ENCODE peak calls at places on chromosomes 2 and 18, in nine cellular contexts. K, I, M, P, O, C, L, Y and R are unnamed samples.

GRCh38 chr2:157727693-157728092 is 99.0 kb upstream of the ACVR1C start:
- DNase-seq in K (no peak), L (no peak), P (no peak), M (no peak), O (no peak), C (no peak), Y (no peak), I (no peak), R (no peak)

GRCh38 chr2:238515411-238515810 is 88.7 kb downstream of the ASB1 start:
- DNase-seq in K (peak; percentile 76), O (no peak), Y (no peak), M (no peak), L (no peak), I (no peak), P (no peak), C (no peak), R (no peak)

GRCh38 chr2:45984896-45985488 is 312.2 kb upstream of the EPAS1 start:
- DNase-seq in I (no peak), K (no peak), Y (peak; percentile 10), L (no peak), O (peak; percentile 27), P (no peak), M (no peak), C (no peak), R (no peak)

GRCh38 chr2:114079366-114080004 is 189.6 kb downstream of the ACTR3 start:
- DNase-seq in Y (no peak), I (no peak), M (no peak), C (no peak), K (no peak), L (no peak), O (no peak), P (no peak), R (no peak)

GRCh38 chr18:62999392-62999791 is 284.1 kb downstream of the PHLPP1 start:
- DNase-seq in O (no peak), L (no peak), P (peak; percentile 24), Y (peak; percentile 90), M (peak; percentile 26), K (peak; percentile 86), C (peak; percentile 83), I (peak; percentile 79), R (no peak)

GRCh38 chr2:154452906-154453493 is 245.5 kb upstream of the KCNJ3 start:
- DNase-seq in O (peak; percentile 1), P (no peak), I (no peak), M (no peak), Y (peak; percentile 24), C (no peak), L (no peak), K (peak; percentile 31), R (no peak)

GRCh38 chr18:57301573-57302230 is 50.7 kb upstream of the ST8SIA3 start:
- DNase-seq in O (no peak), L (no peak), I (no peak), C (no peak), Y (no peak), P (no peak), M (no peak), K (no peak), R (no peak)

GRCh38 chr2:15934291-15934945 is 5.9 kb upstream of the MYCN start:
- DNase-seq in P (no peak), O (no peak), I (no peak), K (no peak), M (no peak), C (no peak), Y (no peak), L (no peak), R (no peak)

GRCh38 chr2:208983476-208983875 is 440.4 kb upstream of the MAP2 start:
- DNase-seq in P (peak; percentile 5), I (peak; percentile 12), L (no peak), O (no peak), K (no peak), Y (no peak), C (no peak), M (no peak), R (no peak)

GRCh38 chr2:69565431-69565839 is 78.1 kb downstream of the AAK1 start:
- DNase-seq in L (no peak), Y (peak; percentile 47), O (peak; percentile 74), C (peak; percentile 59), P (peak; percentile 45), K (peak; percentile 21), M (no peak), I (peak; percentile 52), R (peak; percentile 73)

GRCh38 chr2:199624958-199625357 is 167.2 kb upstream of the SATB2 start:
- DNase-seq in Y (no peak), L (peak; percentile 59), I (no peak), O (no peak), K (no peak), C (no peak), P (no peak), M (no peak), R (no peak)

GRCh38 chr2:163210430-163210918 is 371.9 kb upstream of the KCNH7 start:
- DNase-seq in Y (no peak), M (peak; percentile 64), P (no peak), O (no peak), I (no peak), K (peak; percentile 61), C (no peak), L (no peak), R (no peak)

GRCh38 chr18:9643549-9643948 is 29.2 kb upstream of the PPP4R1 start:
- DNase-seq in O (no peak), M (peak; percentile 97), Y (peak; percentile 92), P (peak; percentile 5), C (no peak), I (peak; percentile 14), K (peak; percentile 97), L (peak; percentile 27), R (no peak)

GRCh38 chr2:158529379-158530110 is 72.8 kb downstream of the PKP4 start:
- DNase-seq in M (peak; percentile 80), I (no peak), Y (peak; percentile 10), P (no peak), C (no peak), O (no peak), K (peak; percentile 63), L (no peak), R (no peak)

GRCh38 chr2:162839419-162839818 is 852 bp upstream of the KCNH7 start:
- DNase-seq in Y (no peak), L (no peak), P (no peak), I (no peak), M (no peak), C (no peak), O (no peak), K (no peak), R (peak; percentile 50)

GRCh38 chr2:109386004-109386695 is 227.6 kb downstream of the SEPTIN10 start:
- DNase-seq in P (no peak), O (no peak), C (no peak), Y (no peak), M (peak; percentile 56), I (no peak), K (no peak), L (no peak), R (peak; percentile 22)

GRCh38 chr18:21820035-21820810 is 79.6 kb downstream of the MIB1 start:
- DNase-seq in K (peak; percentile 51), P (no peak), O (no peak), L (no peak), Y (peak; percentile 42), I (no peak), M (peak; percentile 33), C (no peak), R (no peak)

GRCh38 chr2:179049546-179050311 is at the start of gene CCDC141:
- DNase-seq in P (no peak), O (peak; percentile 72), M (no peak), L (no peak), Y (no peak), I (peak; percentile 42), C (no peak), K (peak; percentile 20), R (no peak)

GRCh38 chr18:63586431-63586830 is 712 bp upstream of the SERPINB13 start:
- DNase-seq in O (no peak), C (no peak), M (no peak), Y (no peak), L (no peak), P (no peak), K (no peak), I (no peak), R (no peak)

GRCh38 chr2:219736196-219736595 is 108.8 kb downstream of the SLC4A3 start:
- DNase-seq in I (peak; percentile 44), M (peak; percentile 81), P (no peak), L (peak; percentile 29), C (no peak), O (peak; percentile 42), Y (peak; percentile 67), K (peak; percentile 82), R (no peak)

GRCh38 chr2:3309496-3310355 is 67.9 kb downstream of the EIPR1 start:
- DNase-seq in C (peak; percentile 25), O (no peak), K (no peak), L (no peak), I (no peak), Y (peak; percentile 68), M (no peak), P (peak; percentile 76), R (no peak)

GRCh38 chr18:38900445-38900844 is 1334.8 kb upstream of the CELF4 start:
- DNase-seq in O (no peak), M (no peak), C (no peak), K (no peak), I (no peak), P (no peak), Y (no peak), L (no peak), R (no peak)
- H3K4me3 ChIP-seq in O (no peak overlapping the region), M (no peak overlapping the region), C (no peak overlapping the region), K (no peak overlapping the region), I (no peak overlapping the region), P (no peak overlapping the region), Y (no peak overlapping the region), L (no peak overlapping the region), R (no peak overlapping the region)

GRCh38 chr2:68200157-68200787 is 42.6 kb downstream of the PNO1 start:
- DNase-seq in I (no peak), M (no peak), C (no peak), L (no peak), K (no peak), O (peak; percentile 10), Y (no peak), P (no peak), R (no peak)
- H3K27ac ChIP-seq in I (no peak overlapping the region), M (no peak overlapping the region), C (no peak overlapping the region), L (no peak overlapping the region), K (no peak overlapping the region), O (no peak overlapping the region), Y (no peak overlapping the region), P (no peak overlapping the region), R (no peak overlapping the region)

DNA sequence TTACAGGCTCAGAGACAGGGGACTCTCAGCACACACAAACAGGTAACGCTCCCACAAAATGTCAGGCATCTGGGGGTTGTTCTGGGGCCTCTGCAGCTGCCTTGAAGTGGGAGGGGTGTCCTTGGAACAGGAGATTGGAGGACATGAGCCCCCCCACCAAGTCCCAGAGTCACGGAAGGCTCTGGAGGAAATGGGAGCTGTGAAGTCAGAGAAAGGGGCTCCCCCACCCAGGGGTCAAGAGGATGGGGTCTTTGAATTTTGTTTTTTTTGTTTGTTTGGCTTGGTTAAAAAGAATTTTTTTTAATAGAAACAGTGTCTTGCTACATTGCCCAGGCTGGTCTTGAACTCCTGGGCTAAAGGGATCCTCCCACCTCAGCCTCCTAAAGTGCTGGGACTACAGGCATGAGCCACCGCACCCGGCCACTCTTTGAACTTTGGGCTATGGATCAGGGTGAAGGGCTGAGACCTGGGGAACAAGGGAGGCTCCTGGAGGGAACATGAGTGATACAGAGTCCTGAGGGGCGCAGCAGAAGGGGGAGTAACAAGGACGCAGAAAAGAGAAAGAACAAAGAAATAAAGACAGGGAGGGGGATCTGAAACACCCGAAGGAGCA is 46.8 kb downstream of the TNS1 start:
- DNase-seq in M (no peak), I (no peak), C (no peak), P (peak; percentile 3), Y (no peak), K (no peak), O (no peak), L (no peak), R (peak; percentile 33)
- TF ChIP-seq CTCF in M (no peak), I (no peak), C (no peak), P (no peak), Y (no peak), K (no peak), O (no peak), L (no peak), R (no peak)

GRCh38 chr2:191693778-191694177 is 15.8 kb downstream of the NABP1 start:
- DNase-seq in K (no peak), P (no peak), M (no peak), Y (no peak), O (no peak), I (no peak), L (no peak), C (no peak), R (no peak)
- H3K4me3 ChIP-seq in K (no peak overlapping the region), P (no peak overlapping the region), M (no peak overlapping the region), Y (no peak overlapping the region), O (no peak overlapping the region), I (no peak overlapping the region), L (no peak overlapping the region), C (no peak overlapping the region), R (no peak overlapping the region)